ENCODE peak calls at places on chromosome 2, in nine cellular contexts. Y is cardiac fibroblast, O is GM23248, D is RWPE2, R is GM12892, K is COR-L47, X is head of caudate nucleus, L is mesendoderm, P is pons. H is an unnamed sample.

GRCh38 chr2:101793277-101793969 is 95.9 kb downstream of the MAP4K4 start:
- DNase-seq in Y (no peak), O (peak), D (no peak), R (no peak), K (no peak), X (peak), L (peak), P (peak), H (no peak)

GRCh38 chr2:120398961-120399888 is 53.3 kb downstream of the INHBB start:
- DNase-seq in Y (no peak), O (no peak), D (no peak), R (no peak), K (no peak), X (no peak), L (no peak), P (no peak), H (no peak)

GRCh38 chr2:181683518-181684453 is 3.5 kb upstream of the NEUROD1 start:
- DNase-seq in Y (no peak), O (peak), D (no peak), R (no peak), K (no peak), X (no peak), L (peak), P (no peak), H (peak)

GRCh38 chr2:184560603-184561002 is 37.7 kb upstream of the ZNF804A start:
- DNase-seq in Y (no peak), O (no peak), D (peak), R (no peak), K (no peak), X (no peak), L (no peak), P (no peak), H (no peak)

GRCh38 chr2:69100220-69100723 is 87.3 kb downstream of the ANTXR1 start:
- DNase-seq in Y (peak), O (peak), D (no peak), R (no peak), K (no peak), X (no peak), L (no peak), P (no peak), H (peak)

GRCh38 chr2:240139666-240140393 is 628 bp downstream of the OTOS start:
- DNase-seq in Y (no peak), O (no peak), D (peak), R (no peak), K (no peak), X (no peak), L (no peak), P (no peak), H (no peak)

GRCh38 chr2:190328748-190329147 is 9.1 kb upstream of the HIBCH start:
- DNase-seq in Y (peak), O (peak), D (no peak), R (no peak), K (no peak), X (no peak), L (no peak), P (peak), H (peak)

GRCh38 chr2:239215136-239215925 is 185.5 kb downstream of the HDAC4 start:
- DNase-seq in Y (no peak), O (no peak), D (no peak), R (no peak), K (no peak), X (no peak), L (peak), P (no peak), H (no peak)

GRCh38 chr2:233059547-233059796 is 670 bp upstream of the INPP5D start:
- DNase-seq in Y (no peak), O (no peak), D (no peak), R (peak), K (no peak), X (no peak), L (no peak), P (peak), H (no peak)

GRCh38 chr2:128311216-128311754 is 7.4 kb downstream of the HS6ST1 start:
- DNase-seq in Y (no peak), O (no peak), D (no peak), R (no peak), K (no peak), X (peak), L (no peak), P (no peak), H (no peak)

GRCh38 chr2:26636935-26637334 is 4.2 kb downstream of the CIB4 start:
- DNase-seq in Y (no peak), O (no peak), D (no peak), R (no peak), K (no peak), X (no peak), L (peak), P (no peak), H (no peak)

GRCh38 chr2:129733041-129733440 is 246.4 kb upstream of the RAB6C start:
- DNase-seq in Y (no peak), O (no peak), D (no peak), R (no peak), K (no peak), X (no peak), L (no peak), P (no peak), H (no peak)

GRCh38 chr2:56224316-56224715 is 40.5 kb downstream of the CCDC85A start:
- DNase-seq in Y (peak), O (no peak), D (no peak), R (no peak), K (no peak), X (no peak), L (no peak), P (no peak), H (peak)